ENCODE peak calls at places on chromosomes 3 and 15, in five cellular contexts. One of them, this sample, is unnamed. For H3K4me1, the result is how much of the 10 kb centered on the place peaks cover.

GRCh38 chr3:37968784-37969600 is 21.6 kb upstream of the VILL start:
- DNase-seq in left lung: no peak
- DNase-seq in neural progenitor cell: no peak
- DNase-seq in transverse colon: no peak
- DNase-seq in psoas muscle: no peak
- DNase-seq in this sample: no peak

GRCh38 chr3:5181479-5182141 is 5.9 kb upstream of the EDEM1 start:
- DNase-seq in left lung: no peak
- DNase-seq in neural progenitor cell: no peak
- DNase-seq in transverse colon: no peak
- DNase-seq in psoas muscle: no peak
- DNase-seq in this sample: peak

GRCh38 chr3:79202471-79203143 is 565.2 kb downstream of the ROBO1 start:
- DNase-seq in left lung: no peak
- DNase-seq in neural progenitor cell: peak
- DNase-seq in transverse colon: no peak
- DNase-seq in psoas muscle: no peak
- DNase-seq in this sample: no peak

GRCh38 chr15:61083081-61083780 is 145.9 kb downstream of the RORA start:
- DNase-seq in left lung: no peak
- DNase-seq in neural progenitor cell: no peak
- DNase-seq in transverse colon: no peak
- DNase-seq in psoas muscle: no peak
- DNase-seq in this sample: no peak

GRCh38 chr3:94184781-94185180 is 121.9 kb downstream of the NSUN3 start:
- DNase-seq in left lung: no peak
- DNase-seq in neural progenitor cell: no peak
- DNase-seq in transverse colon: no peak
- DNase-seq in psoas muscle: no peak
- DNase-seq in this sample: no peak

GRCh38 chr3:159854500-159855124 is 134.0 kb upstream of the IL12A start:
- DNase-seq in left lung: no peak
- DNase-seq in neural progenitor cell: no peak
- DNase-seq in transverse colon: no peak
- DNase-seq in psoas muscle: peak
- DNase-seq in this sample: no peak

GRCh38 chr3:114904633-114905032 is 242.5 kb downstream of the ZBTB20 start:
- DNase-seq in left lung: no peak
- DNase-seq in neural progenitor cell: no peak
- DNase-seq in transverse colon: no peak
- DNase-seq in psoas muscle: no peak
- DNase-seq in this sample: no peak

GRCh38 chr15:45168751-45169551 is 18.8 kb downstream of the SHF start:
- DNase-seq in left lung: no peak
- DNase-seq in neural progenitor cell: no peak
- DNase-seq in transverse colon: no peak
- DNase-seq in psoas muscle: no peak
- DNase-seq in this sample: no peak

GRCh38 chr3:61154788-61155187 is 96.5 kb downstream of the FHIT start:
- DNase-seq in left lung: no peak
- DNase-seq in neural progenitor cell: no peak
- DNase-seq in transverse colon: no peak
- DNase-seq in psoas muscle: no peak
- DNase-seq in this sample: no peak

GRCh38 chr3:53346514-53346913 is 829 bp downstream of the DCP1A start:
- DNase-seq in left lung: no peak
- DNase-seq in neural progenitor cell: peak
- DNase-seq in transverse colon: no peak
- DNase-seq in psoas muscle: no peak
- DNase-seq in this sample: no peak

GRCh38 chr3:125062904-125063618 is 7.3 kb upstream of the HEG1 start:
- DNase-seq in left lung: no peak
- DNase-seq in neural progenitor cell: no peak
- DNase-seq in transverse colon: no peak
- DNase-seq in psoas muscle: no peak
- DNase-seq in this sample: no peak

GRCh38 chr3:48598323-48599076 is 3.4 kb upstream of the COL7A1 start:
- DNase-seq in left lung: peak
- DNase-seq in neural progenitor cell: no peak
- DNase-seq in transverse colon: peak
- DNase-seq in psoas muscle: peak
- DNase-seq in this sample: no peak

GRCh38 chr15:46091860-46092450 is 457.1 kb downstream of the SQOR start:
- DNase-seq in left lung: peak
- DNase-seq in neural progenitor cell: peak
- DNase-seq in transverse colon: peak
- DNase-seq in psoas muscle: no peak
- DNase-seq in this sample: peak

GRCh38 chr3:168939651-168940238 is 723.8 kb downstream of the MECOM start:
- DNase-seq in left lung: no peak
- DNase-seq in neural progenitor cell: no peak
- DNase-seq in transverse colon: no peak
- DNase-seq in psoas muscle: no peak
- DNase-seq in this sample: no peak

GRCh38 chr3:150317469-150317868 is 90.6 kb upstream of the TSC22D2 start:
- DNase-seq in left lung: no peak
- DNase-seq in neural progenitor cell: no peak
- DNase-seq in transverse colon: no peak
- DNase-seq in psoas muscle: no peak
- DNase-seq in this sample: no peak

GRCh38 chr15:55628369-55628730 is 40.2 kb upstream of the PYGO1 start:
- DNase-seq in left lung: no peak
- DNase-seq in neural progenitor cell: no peak
- DNase-seq in transverse colon: no peak
- DNase-seq in psoas muscle: no peak
- DNase-seq in this sample: no peak

GRCh38 chr15:80036067-80036466 is 23.4 kb upstream of the ZFAND6 start:
- DNase-seq in left lung: no peak
- DNase-seq in neural progenitor cell: no peak
- DNase-seq in transverse colon: no peak
- DNase-seq in psoas muscle: no peak
- DNase-seq in this sample: no peak

GRCh38 chr15:89139613-89140499 is 51.6 kb downstream of the ABHD2 start:
- DNase-seq in left lung: no peak
- DNase-seq in neural progenitor cell: peak
- DNase-seq in transverse colon: no peak
- DNase-seq in psoas muscle: no peak
- DNase-seq in this sample: no peak

GRCh38 chr3:195133462-195133861 is 137.5 kb downstream of the XXYLT1 start:
- DNase-seq in left lung: no peak
- DNase-seq in neural progenitor cell: no peak
- DNase-seq in transverse colon: peak
- DNase-seq in psoas muscle: peak
- DNase-seq in this sample: peak

GRCh38 chr15:64740361-64741170 is 34.8 kb downstream of the RBPMS2 start:
- DNase-seq in left lung: peak
- DNase-seq in neural progenitor cell: no peak
- DNase-seq in transverse colon: peak
- DNase-seq in psoas muscle: peak
- DNase-seq in this sample: no peak

GRCh38 chr3:15332405-15333098 is at the start of gene SH3BP5:
- DNase-seq in left lung: peak
- DNase-seq in neural progenitor cell: peak
- DNase-seq in transverse colon: peak
- DNase-seq in psoas muscle: peak
- DNase-seq in this sample: peak

GRCh38 chr3:187520027-187520945 is 149.9 kb downstream of the SST start:
- DNase-seq in left lung: no peak
- DNase-seq in neural progenitor cell: no peak
- DNase-seq in transverse colon: no peak
- DNase-seq in psoas muscle: peak
- DNase-seq in this sample: no peak

GRCh38 chr3:38458796-38459498 is 5.3 kb downstream of the ACVR2B start:
- DNase-seq in left lung: peak
- DNase-seq in neural progenitor cell: no peak
- DNase-seq in transverse colon: peak
- DNase-seq in psoas muscle: peak
- DNase-seq in this sample: no peak

GRCh38 chr3:66816110-66816761 is 181.9 kb upstream of the KBTBD8 start:
- DNase-seq in left lung: no peak
- DNase-seq in neural progenitor cell: peak
- DNase-seq in transverse colon: no peak
- DNase-seq in psoas muscle: no peak
- DNase-seq in this sample: no peak

GRCh38 chr3:23675010-23675409 is 130.7 kb upstream of the UBE2E1 start:
- DNase-seq in left lung: no peak
- DNase-seq in neural progenitor cell: no peak
- DNase-seq in transverse colon: no peak
- DNase-seq in psoas muscle: no peak
- DNase-seq in this sample: no peak

GRCh38 chr3:42098171-42098570 is 7.0 kb downstream of the TRAK1 start:
- DNase-seq in left lung: no peak
- DNase-seq in neural progenitor cell: no peak
- DNase-seq in transverse colon: no peak
- DNase-seq in psoas muscle: no peak
- DNase-seq in this sample: no peak
- H3K4me1 ChIP-seq in left lung: half or more
- H3K4me1 ChIP-seq in neural progenitor cell: under half
- H3K4me1 ChIP-seq in transverse colon: under half
- H3K4me1 ChIP-seq in psoas muscle: half or more
- H3K4me1 ChIP-seq in this sample: under half

GRCh38 chr3:128727485-128727884 is 1.5 kb downstream of the RAB7A start:
- DNase-seq in left lung: no peak
- DNase-seq in neural progenitor cell: no peak
- DNase-seq in transverse colon: no peak
- DNase-seq in psoas muscle: no peak
- DNase-seq in this sample: peak

GRCh38 chr3:128726691-128727031 is 678 bp downstream of the RAB7A start:
- DNase-seq in left lung: peak
- DNase-seq in neural progenitor cell: peak
- DNase-seq in transverse colon: peak
- DNase-seq in psoas muscle: peak
- DNase-seq in this sample: peak

GRCh38 chr3:128727059-128727458 is 1.1 kb downstream of the RAB7A start:
- DNase-seq in left lung: no peak
- DNase-seq in neural progenitor cell: no peak
- DNase-seq in transverse colon: no peak
- DNase-seq in psoas muscle: no peak
- DNase-seq in this sample: no peak

GRCh38 chr3:128727996-128728395 is 2.0 kb downstream of the RAB7A start:
- DNase-seq in left lung: no peak
- DNase-seq in neural progenitor cell: no peak
- DNase-seq in transverse colon: no peak
- DNase-seq in psoas muscle: no peak
- DNase-seq in this sample: no peak

DNA sequence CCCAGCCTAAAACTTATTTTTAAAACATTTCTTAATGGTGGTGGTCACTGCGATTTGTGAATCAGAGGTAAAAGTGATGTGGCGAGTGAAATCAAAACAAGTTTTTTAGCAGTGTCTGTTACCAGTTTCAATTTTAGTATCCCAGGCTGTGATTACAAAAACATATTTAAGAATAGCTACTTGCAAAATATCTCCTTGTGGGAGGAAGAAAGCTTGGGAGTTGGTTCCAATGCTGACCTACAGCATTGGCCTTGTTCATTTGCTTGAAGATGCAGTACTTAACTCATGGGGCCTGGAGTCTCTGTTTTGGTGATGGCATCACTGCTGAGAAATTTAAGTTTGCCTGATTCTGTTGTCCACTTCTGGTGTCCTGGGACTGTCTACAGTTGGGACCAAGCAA is 4.5 kb downstream of the RAB7A start:
- DNase-seq in left lung: no peak
- DNase-seq in neural progenitor cell: no peak
- DNase-seq in transverse colon: no peak
- DNase-seq in psoas muscle: no peak
- DNase-seq in this sample: peak
- H3K4me1 ChIP-seq in left lung: half or more
- H3K4me1 ChIP-seq in neural progenitor cell: under half
- H3K4me1 ChIP-seq in transverse colon: under half
- H3K4me1 ChIP-seq in psoas muscle: half or more
- H3K4me1 ChIP-seq in this sample: half or more

DNA sequence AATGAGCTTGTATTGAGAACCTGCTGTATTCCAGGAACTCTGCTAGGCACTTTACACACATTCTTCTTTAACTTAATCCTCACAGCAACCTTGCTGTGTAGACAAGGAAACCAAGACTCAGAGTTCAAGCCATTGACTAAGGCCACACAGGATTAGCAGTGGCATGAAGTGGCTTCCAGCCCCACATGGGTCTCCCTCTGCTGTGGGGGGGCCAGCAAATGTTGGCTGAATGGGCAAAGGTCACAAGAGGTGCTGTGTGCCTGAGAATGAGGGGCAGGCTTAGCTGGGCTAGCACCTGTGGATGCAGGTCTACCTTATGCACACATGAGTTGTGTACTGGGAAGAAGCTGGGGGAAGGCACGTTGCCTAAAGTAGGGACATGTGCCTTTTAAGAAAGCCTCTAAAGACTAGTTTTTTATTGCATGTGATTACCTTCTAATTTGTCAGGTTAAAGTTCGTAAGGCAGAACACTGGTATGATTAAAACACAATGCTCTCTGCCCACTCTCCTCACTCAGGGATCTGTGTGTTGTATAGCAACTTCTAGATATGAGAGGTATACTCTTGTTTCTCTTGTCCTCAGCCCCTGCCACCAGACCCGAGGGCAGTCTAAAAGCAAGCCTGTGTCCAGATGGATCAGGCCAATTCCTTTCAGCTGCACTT is 10.9 kb downstream of the BAHD1 start:
- DNase-seq in left lung: no peak
- DNase-seq in neural progenitor cell: peak
- DNase-seq in transverse colon: peak
- DNase-seq in psoas muscle: no peak
- DNase-seq in this sample: no peak
- H3K4me1 ChIP-seq in left lung: half or more
- H3K4me1 ChIP-seq in neural progenitor cell: under half
- H3K4me1 ChIP-seq in transverse colon: under half
- H3K4me1 ChIP-seq in psoas muscle: under half
- H3K4me1 ChIP-seq in this sample: half or more

GRCh38 chr3:184332370-184333090 is 4.9 kb upstream of the FAM131A start:
- DNase-seq in left lung: peak
- DNase-seq in neural progenitor cell: no peak
- DNase-seq in transverse colon: no peak
- DNase-seq in psoas muscle: no peak
- DNase-seq in this sample: no peak
- H3K4me1 ChIP-seq in left lung: under half
- H3K4me1 ChIP-seq in neural progenitor cell: under half
- H3K4me1 ChIP-seq in transverse colon: under half
- H3K4me1 ChIP-seq in psoas muscle: under half
- H3K4me1 ChIP-seq in this sample: under half

GRCh38 chr3:177947901-177948300 is 588.3 kb upstream of the KCNMB2 start:
- DNase-seq in left lung: no peak
- DNase-seq in neural progenitor cell: no peak
- DNase-seq in transverse colon: no peak
- DNase-seq in psoas muscle: no peak
- DNase-seq in this sample: no peak
- H3K4me1 ChIP-seq in left lung: under half
- H3K4me1 ChIP-seq in neural progenitor cell: under half
- H3K4me1 ChIP-seq in transverse colon: under half
- H3K4me1 ChIP-seq in psoas muscle: under half
- H3K4me1 ChIP-seq in this sample: under half

This sample was measured in CD4-positive, CD25-positive, alpha-beta regulatory T cell.